ENCODE peak calls at places on chromosomes 6 and 20, in nine cellular contexts. R is cardiac fibroblast; C is BE2C; E is neural crest cell; M is mesendoderm; G is pancreas; S is ELR; N is NCI-H446 treated with DMSO at 0.1 percent for 48 hours; D is CD8-positive, alpha-beta memory T cell. P is an unnamed sample.

GRCh38 chr6:7463785-7464184 is 74.2 kb downstream of the RIOK1 start:
- DNase-seq in R (no peak), C (no peak), E (no peak), M (peak; percentile 96), G (no peak), S (no peak), N (no peak), D (no peak), P (peak; percentile 97)

GRCh38 chr6:84728602-84729001 is 35.8 kb downstream of the TBX18 start:
- DNase-seq in R (peak; percentile 61), C (no peak), E (no peak), M (peak; percentile 55), G (no peak), S (peak; percentile 70), N (no peak), D (no peak), P (no peak)

GRCh38 chr6:43695967-43696291 is 8.3 kb upstream of the MRPS18A start:
- DNase-seq in R (no peak), C (no peak), E (no peak), M (no peak), G (no peak), S (no peak), N (no peak), D (no peak), P (no peak)

GRCh38 chr20:35771689-35772562 is at the start of gene PHF20:
- DNase-seq in R (peak; percentile 98), C (peak; percentile 100), E (peak; percentile 99), M (peak; percentile 97), G (peak; percentile 98), S (peak; percentile 99), N (peak; percentile 90), D (peak; percentile 99), P (peak; percentile 98)

GRCh38 chr6:134903448-134903847 is 46.5 kb downstream of the ALDH8A1 start:
- DNase-seq in R (no peak), C (no peak), E (no peak), M (no peak), G (no peak), S (no peak), N (no peak), D (no peak), P (no peak)

GRCh38 chr6:133512410-133513016 is 271.4 kb downstream of the EYA4 start:
- DNase-seq in R (peak; percentile 73), C (peak; percentile 62), E (peak; percentile 51), M (peak; percentile 61), G (peak; percentile 52), S (peak; percentile 53), N (no peak), D (no peak), P (no peak)

GRCh38 chr6:90168693-90169131 is 127.9 kb downstream of the BACH2 start:
- DNase-seq in R (peak; percentile 21), C (no peak), E (no peak), M (no peak), G (no peak), S (peak; percentile 36), N (no peak), D (no peak), P (no peak)

GRCh38 chr20:21693322-21693721 is 12.1 kb upstream of the PAX1 start:
- DNase-seq in R (no peak), C (no peak), E (no peak), M (peak; percentile 67), G (no peak), S (no peak), N (no peak), D (no peak), P (no peak)

GRCh38 chr6:106182455-106182854 is 96.3 kb downstream of the PRDM1 start:
- DNase-seq in R (no peak), C (no peak), E (no peak), M (no peak), G (no peak), S (no peak), N (no peak), D (no peak), P (no peak)

GRCh38 chr6:2853766-2854393 is 12.2 kb upstream of the SERPINB1 start:
- DNase-seq in R (peak; percentile 94), C (no peak), E (no peak), M (peak; percentile 96), G (peak; percentile 46), S (peak; percentile 96), N (no peak), D (peak; percentile 62), P (peak; percentile 82)

GRCh38 chr20:1420066-1420465 is 27.2 kb upstream of the FKBP1A start:
- DNase-seq in R (no peak), C (no peak), E (no peak), M (no peak), G (no peak), S (no peak), N (no peak), D (no peak), P (no peak)

P was measured in islet precursor cell.